ENCODE peak calls at places on chromosomes 4 and X, in four cellular contexts. T, X, B and Y are unnamed samples.

GRCh38 chr4:88616275-88616996 is 24.2 kb downstream of the HERC3 start:
- DNase-seq in T (peak), X (no peak), B (no peak), Y (peak)

GRCh38 chr4:8648816-8649630 is 56.5 kb downstream of the CPZ start:
- DNase-seq in T (no peak), X (peak), B (no peak), Y (no peak)

GRCh38 chr4:156977435-156978160 is 6.0 kb upstream of the PDGFC start:
- DNase-seq in T (peak), X (no peak), B (peak), Y (peak)

GRCh38 chrX:20139966-20140365 is 1.7 kb downstream of the EIF1AX start:
- DNase-seq in T (peak), X (no peak), B (no peak), Y (peak)

GRCh38 chrX:3549442-3549875 is 164.0 kb downstream of the PRKX start:
- DNase-seq in T (peak), X (no peak), B (no peak), Y (no peak)

GRCh38 chr4:101954975-101955678 is 164.6 kb downstream of the BANK1 start:
- DNase-seq in T (no peak), X (no peak), B (no peak), Y (no peak)

GRCh38 chr4:113760852-113761681 is 471 bp downstream of the CAMK2D start:
- DNase-seq in T (peak), X (peak), B (no peak), Y (no peak)

GRCh38 chr4:57499786-57500185 is 389.6 kb upstream of the IGFBP7 start:
- DNase-seq in T (peak), X (no peak), B (no peak), Y (no peak)

GRCh38 chr4:111040904-111041303 is 418.0 kb upstream of the PITX2 start:
- DNase-seq in T (no peak), X (no peak), B (no peak), Y (no peak)

GRCh38 chrX:140918398-140919043 is 83.9 kb upstream of the SPANXB1 start:
- DNase-seq in T (peak), X (peak), B (peak), Y (peak)

GRCh38 chr4:16579866-16580265 is 318.6 kb downstream of the LDB2 start:
- DNase-seq in T (peak), X (no peak), B (no peak), Y (no peak)

GRCh38 chrX:27565992-27566391 is 24.2 kb upstream of the DCAF8L2 start:
- DNase-seq in T (peak), X (no peak), B (peak), Y (no peak)

GRCh38 chr4:87966095-87966496 is 9.4 kb upstream of the SPP1 start:
- DNase-seq in T (no peak), X (no peak), B (no peak), Y (no peak)

GRCh38 chr4:159516556-159516955 is 413.7 kb downstream of the RAPGEF2 start:
- DNase-seq in T (peak), X (no peak), B (no peak), Y (peak)

GRCh38 chr4:6495736-6496135 is 23.3 kb upstream of the PPP2R2C start:
- DNase-seq in T (no peak), X (no peak), B (no peak), Y (no peak)

GRCh38 chr4:156291317-156291716 is 337.7 kb upstream of the CTSO start:
- DNase-seq in T (peak), X (no peak), B (peak), Y (peak)

GRCh38 chr4:177403746-177404145 is 38.5 kb downstream of the AGA start:
- DNase-seq in T (no peak), X (no peak), B (no peak), Y (no peak)

GRCh38 chr4:3312362-3312761 is 19.5 kb downstream of the RGS12 start:
- DNase-seq in T (no peak), X (no peak), B (no peak), Y (no peak)

GRCh38 chr4:67332627-67333026 is 212.7 kb downstream of the CENPC start:
- DNase-seq in T (no peak), X (no peak), B (no peak), Y (no peak)

GRCh38 chr4:139675156-139675555 is 9.5 kb downstream of the MGST2 start:
- DNase-seq in T (no peak), X (no peak), B (no peak), Y (no peak)

GRCh38 chrX:70087857-70088256 is 25.6 kb downstream of the OTUD6A start:
- DNase-seq in T (no peak), X (no peak), B (no peak), Y (no peak)

GRCh38 chr4:99468891-99469290 is 33.7 kb upstream of the ADH7 start:
- DNase-seq in T (no peak), X (no peak), B (no peak), Y (no peak)

DNA sequence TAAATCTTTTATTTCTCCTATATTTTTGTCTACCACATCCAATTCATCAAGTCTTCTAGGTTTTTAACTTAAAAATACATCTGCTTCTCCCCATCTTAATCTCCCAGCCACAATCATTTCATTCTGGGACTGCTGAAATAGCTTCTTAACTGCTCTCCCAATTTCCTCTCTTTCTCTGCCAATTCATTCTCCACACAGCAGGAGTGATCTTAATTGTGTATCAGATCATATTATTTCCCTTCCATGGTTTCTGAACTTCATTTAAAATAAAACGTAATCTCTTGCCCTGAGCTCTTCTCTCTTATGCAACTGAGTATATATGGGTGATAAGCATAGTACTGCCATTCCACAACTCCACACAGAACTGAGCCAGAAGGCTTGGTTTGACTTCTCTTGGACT is 69.4 kb downstream of the IQCM start:
- DNase-seq in T (no peak), X (no peak), B (no peak), Y (no peak)
- H3K4me3 ChIP-seq in T (no peak), X (no peak), B (no peak), Y (no peak)

GRCh38 chr4:146269228-146269653 is 54.9 kb downstream of the REELD1 start:
- DNase-seq in T (no peak), X (no peak), B (no peak), Y (no peak)
- H3K4me3 ChIP-seq in T (no peak), X (no peak), B (no peak), Y (no peak)

DNA sequence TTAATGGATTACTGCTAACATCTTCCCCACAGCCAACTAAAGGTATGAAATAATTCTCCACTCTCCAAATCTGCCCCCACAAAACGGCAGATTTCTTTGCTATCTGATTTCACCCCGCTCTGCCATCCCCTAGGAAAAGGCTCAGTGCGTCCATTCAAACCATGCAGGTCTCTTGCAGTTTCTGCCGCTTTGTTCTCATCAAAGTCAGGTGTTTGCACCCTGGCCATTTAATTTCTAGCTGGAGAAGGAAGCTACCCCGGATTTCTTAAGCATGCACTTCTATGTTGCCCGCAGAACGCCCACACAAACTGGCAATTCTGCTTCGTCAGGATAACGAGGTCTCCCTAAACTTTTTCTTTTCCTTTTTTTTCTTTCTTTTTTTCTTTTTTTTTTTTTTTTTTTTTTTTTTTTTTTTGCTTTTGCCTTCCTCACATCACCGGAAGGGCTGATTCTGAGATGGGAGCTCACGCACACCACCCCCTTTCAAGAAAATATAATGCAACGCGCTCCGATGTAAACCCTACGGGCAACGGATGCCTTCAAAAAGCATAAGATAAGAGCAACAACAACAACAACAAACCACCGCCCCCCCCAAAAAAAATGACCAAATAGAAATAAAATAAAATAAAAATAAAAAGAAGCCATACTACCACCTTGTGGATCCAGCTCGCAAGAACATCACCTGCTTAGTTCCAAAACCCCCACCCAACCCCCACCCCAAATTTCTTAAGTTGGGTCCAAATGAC is 3.2 kb downstream of the NLGN4X start:
- DNase-seq in T (no peak), X (no peak), B (no peak), Y (no peak)
- H3K4me3 ChIP-seq in T (peak), X (peak), B (no peak), Y (peak)

GRCh38 chr4:154341448-154341847 is 150.2 kb downstream of the DCHS2 start:
- DNase-seq in T (no peak), X (no peak), B (no peak), Y (no peak)
- H3K4me3 ChIP-seq in T (no peak), X (no peak), B (no peak), Y (no peak)

DNA sequence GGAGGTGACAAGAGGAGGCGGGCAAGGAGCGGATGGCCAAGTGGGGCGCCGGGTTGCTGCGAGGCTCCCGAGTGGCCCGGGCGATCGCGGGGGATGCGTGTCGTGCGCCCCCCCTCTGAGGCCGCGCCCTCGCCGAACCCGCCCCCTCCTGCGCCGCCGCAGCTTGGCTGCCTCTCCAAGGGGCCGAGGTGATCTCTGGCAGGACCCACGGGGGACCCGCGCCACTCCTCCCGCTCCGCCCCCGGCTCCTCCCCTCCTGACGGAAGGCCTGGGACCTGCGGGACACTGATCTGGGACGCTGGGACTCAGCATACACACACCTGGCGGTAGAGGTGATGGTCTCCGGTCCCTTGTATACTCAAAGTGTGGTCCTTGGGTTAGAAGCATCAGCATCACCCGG is 21.9 kb upstream of the FAM47C start:
- DNase-seq in T (no peak), X (no peak), B (no peak), Y (no peak)
- H3K4me3 ChIP-seq in T (peak), X (peak), B (no peak), Y (no peak)